ENCODE peak calls at places on chromosomes 6 and 20, in seven cellular contexts. L is Peyer's patch; X is thoracic aorta; T is CD8-positive, alpha-beta T cell; H is heart left ventricle; G is transverse colon; W is CD8-positive, alpha-beta memory T cell. D is an unnamed sample.

GRCh38 chr6:143734641-143735063 is 56.9 kb downstream of the PHACTR2 start:
- DNase-seq in L (no peak), X (no peak), T (no peak), H (no peak), G (no peak), W (no peak), D (no peak)

GRCh38 chr6:143232849-143233248 is 172.2 kb downstream of the AIG1 start:
- DNase-seq in L (peak; percentile 50), X (no peak), T (peak; percentile 8), H (peak; percentile 16), G (peak; percentile 10), W (no peak), D (peak; percentile 43)

GRCh38 chr20:8132632-8133587 is 844 bp downstream of the PLCB1 start:
- DNase-seq in L (peak; percentile 52), X (no peak), T (peak; percentile 17), H (peak; percentile 36), G (peak; percentile 20), W (no peak), D (peak; percentile 51)

GRCh38 chr6:56144538-56145324 is 102.6 kb downstream of the COL21A1 start:
- DNase-seq in L (no peak), X (no peak), T (no peak), H (no peak), G (no peak), W (no peak), D (peak; percentile 37)

GRCh38 chr6:3345836-3346235 is 87.1 kb downstream of the PSMG4 start:
- DNase-seq in L (no peak), X (no peak), T (no peak), H (peak; percentile 35), G (no peak), W (no peak), D (no peak)

GRCh38 chr6:158764188-158764849 is 54.8 kb downstream of the EZR start:
- DNase-seq in L (peak; percentile 45), X (no peak), T (peak; percentile 36), H (no peak), G (no peak), W (no peak), D (no peak)

GRCh38 chr20:51678041-51678697 is 90.0 kb downstream of the ATP9A start:
- DNase-seq in L (no peak), X (no peak), T (no peak), H (no peak), G (no peak), W (no peak), D (no peak)

GRCh38 chr6:105346052-105346451 is 56.8 kb downstream of the PREP start:
- DNase-seq in L (no peak), X (no peak), T (no peak), H (no peak), G (no peak), W (no peak), D (peak; percentile 70)

GRCh38 chr6:40789143-40789764 is 202.1 kb upstream of the LRFN2 start:
- DNase-seq in L (no peak), X (no peak), T (no peak), H (no peak), G (no peak), W (peak; percentile 5), D (peak; percentile 19)

GRCh38 chr6:148502083-148502772 is 159.6 kb downstream of the SASH1 start:
- DNase-seq in L (no peak), X (no peak), T (no peak), H (no peak), G (no peak), W (no peak), D (peak; percentile 71)

GRCh38 chr6:108556864-108557493 is 3.7 kb upstream of the FOXO3 start:
- DNase-seq in L (no peak), X (no peak), T (no peak), H (no peak), G (no peak), W (no peak), D (no peak)

GRCh38 chr6:91243436-91243835 is 656.6 kb upstream of the MAP3K7 start:
- DNase-seq in L (no peak), X (no peak), T (no peak), H (no peak), G (no peak), W (no peak), D (no peak)

DNA sequence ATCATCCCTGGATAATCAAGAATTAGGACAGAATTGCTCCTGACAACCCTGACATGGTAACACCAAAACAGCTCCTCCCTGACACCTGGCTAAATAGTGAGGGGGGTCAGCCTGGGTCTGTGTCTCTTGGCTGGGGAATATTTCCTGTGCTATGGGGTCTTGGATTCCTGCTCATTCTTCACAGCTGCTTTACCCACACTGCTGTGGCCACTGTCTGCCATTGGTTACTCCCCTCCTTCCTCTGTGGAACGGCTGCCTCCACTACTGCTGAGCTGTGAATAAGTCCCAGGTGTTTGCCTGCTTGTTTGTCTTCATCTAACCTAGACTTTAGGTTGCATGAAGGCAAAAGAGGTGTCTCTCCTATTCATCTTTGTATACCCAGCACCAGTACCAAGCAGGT is 33.9 kb upstream of the TXLNB start:
- DNase-seq in L (no peak), X (no peak), T (no peak), H (no peak), G (no peak), W (no peak), D (no peak)
- H3K27ac ChIP-seq in L (no peak overlapping the region), X (no peak overlapping the region), T (no peak overlapping the region), H (no peak overlapping the region), G (no peak overlapping the region), W (no peak overlapping the region), D (no peak overlapping the region)

GRCh38 chr6:29502181-29502580 is 14.4 kb upstream of the MAS1L start:
- DNase-seq in L (no peak), X (no peak), T (no peak), H (no peak), G (no peak), W (no peak), D (no peak)
- H3K27me3 ChIP-seq in L (no peaks in the 10 kb centered on the region), X (no peaks in the 10 kb centered on the region), T (no peaks in the 10 kb centered on the region), H (no peaks in the 10 kb centered on the region), G (peaks cover 4% of the 10 kb centered on the region), W (peaks cover 9% of the 10 kb centered on the region), D (no peaks in the 10 kb centered on the region)

GRCh38 chr6:26439552-26440125 is 665 bp upstream of the BTN3A3 start:
- DNase-seq in L (no peak), X (no peak), T (no peak), H (no peak), G (no peak), W (no peak), D (no peak)
- H3K4me3 ChIP-seq in L (peak overlapping the region; percentile 60), X (peak overlapping the region; percentile 84), T (peak overlapping the region; percentile 84), H (peak overlapping the region; percentile 63), G (peak overlapping the region; percentile 61), W (peak overlapping the region; percentile 92), D (no peak overlapping the region)

GRCh38 chr6:138500045-138500665 is 861 bp upstream of the NHSL1 start:
- DNase-seq in L (no peak), X (no peak), T (no peak), H (no peak), G (no peak), W (no peak), D (no peak)

GRCh38 chr6:138500867-138501446 is 1.7 kb upstream of the NHSL1 start:
- DNase-seq in L (no peak), X (no peak), T (no peak), H (no peak), G (no peak), W (no peak), D (no peak)

GRCh38 chr6:138503881-138504680 is 4.8 kb upstream of the NHSL1 start:
- DNase-seq in L (no peak), X (no peak), T (no peak), H (no peak), G (no peak), W (no peak), D (no peak)

GRCh38 chr6:138504764-138505689 is 5.7 kb upstream of the NHSL1 start:
- DNase-seq in L (no peak), X (no peak), T (no peak), H (no peak), G (no peak), W (no peak), D (no peak)

DNA sequence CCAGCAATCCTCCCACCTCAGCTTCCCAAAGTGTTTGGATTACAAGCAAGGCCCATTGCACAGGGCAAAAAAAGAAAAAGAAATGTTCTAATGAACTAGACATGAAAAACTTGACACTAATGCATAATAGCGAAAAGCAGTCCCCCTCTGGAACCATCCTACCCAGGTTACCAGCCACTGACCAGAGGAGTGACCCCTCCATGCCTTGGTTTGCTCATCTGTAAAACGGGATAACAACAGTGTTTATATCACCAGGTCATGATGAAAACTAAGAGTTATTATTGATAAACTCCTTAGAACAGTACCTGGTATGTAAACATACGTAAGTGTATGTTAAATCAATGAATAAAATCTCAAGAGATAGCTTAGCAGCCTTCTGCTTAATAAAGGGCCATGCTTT is 3.3 kb upstream of the NHSL1 start:
- DNase-seq in L (no peak), X (no peak), T (no peak), H (no peak), G (no peak), W (no peak), D (no peak)
- H3K27ac ChIP-seq in L (no peak overlapping the region), X (no peak overlapping the region), T (no peak overlapping the region), H (no peak overlapping the region), G (peak overlapping the region; percentile 93), W (no peak overlapping the region), D (no peak overlapping the region)